ENCODE peak calls at places on chromosomes 1 and 21, in seven cellular contexts. X is ascending aorta; G is lower lobe of right lung; L is NT2/D1; P is IMR-90; N is naive thymus-derived CD4-positive, alpha-beta T cell; I is effector memory CD4-positive, alpha-beta T cell. V is an unnamed sample.

GRCh38 chr1:231750818-231751623 is 124.4 kb downstream of the DISC1 start:
- DNase-seq in N (no peak), P (no peak), I (no peak), X (no peak), G (no peak), L (no peak), V (no peak)

GRCh38 chr1:23810818-23811420 is 10.4 kb upstream of the GALE start:
- DNase-seq in I (no peak), N (peak; percentile 50), P (peak; percentile 16), L (no peak), G (peak; percentile 73), X (no peak), V (peak; percentile 34)

GRCh38 chr1:44636067-44636466 is 38.2 kb downstream of the TMEM53 start:
- DNase-seq in I (no peak), X (no peak), G (no peak), L (no peak), N (no peak), P (no peak), V (no peak)

GRCh38 chr21:18743523-18743922 is 339.9 kb upstream of the TMPRSS15 start:
- DNase-seq in N (no peak), G (no peak), I (no peak), L (no peak), P (no peak), X (no peak), V (no peak)

GRCh38 chr21:36707763-36708511 is 9.0 kb downstream of the SIM2 start:
- DNase-seq in G (no peak), N (no peak), L (no peak), P (no peak), I (no peak), X (peak; percentile 48), V (no peak)

GRCh38 chr1:8567146-8567545 is 249.2 kb downstream of the SLC45A1 start:
- DNase-seq in X (no peak), L (no peak), N (no peak), G (no peak), P (peak; percentile 84), I (no peak), V (no peak)

GRCh38 chr1:178037510-178038253 is 56.2 kb upstream of the RASAL2 start:
- DNase-seq in I (no peak), P (peak; percentile 54), L (no peak), N (no peak), X (peak; percentile 90), G (peak; percentile 92), V (no peak)

GRCh38 chr1:88327391-88328267 is 356.4 kb upstream of the PKN2 start:
- DNase-seq in L (peak; percentile 44), I (no peak), G (no peak), N (no peak), X (no peak), P (peak; percentile 93), V (no peak)

GRCh38 chr1:156359973-156360372 is 9.0 kb upstream of the RHBG start:
- DNase-seq in I (no peak), X (no peak), G (no peak), N (no peak), P (peak; percentile 43), L (peak; percentile 46), V (no peak)

GRCh38 chr1:60886793-60887331 is 195.5 kb upstream of the NFIA start:
- DNase-seq in L (peak; percentile 30), X (no peak), N (no peak), I (no peak), P (no peak), G (no peak), V (no peak)
- H3K27me3 ChIP-seq in L (no peaks in the 10 kb centered on the region), X (no peaks in the 10 kb centered on the region), N (no peaks in the 10 kb centered on the region), I (no peaks in the 10 kb centered on the region), P (no peaks in the 10 kb centered on the region), G (no peaks in the 10 kb centered on the region), V (no peaks in the 10 kb centered on the region)

GRCh38 chr1:110714419-110715107 is 39.8 kb upstream of the KCNA3 start:
- DNase-seq in L (no peak), X (no peak), P (no peak), I (no peak), G (no peak), N (no peak), V (no peak)
- H3K27me3 ChIP-seq in L (peaks cover under 1% of the 10 kb centered on the region), X (no peaks in the 10 kb centered on the region), P (peaks cover 7% of the 10 kb centered on the region), I (no peaks in the 10 kb centered on the region), G (no peaks in the 10 kb centered on the region), N (no peaks in the 10 kb centered on the region), V (no peaks in the 10 kb centered on the region)

DNA sequence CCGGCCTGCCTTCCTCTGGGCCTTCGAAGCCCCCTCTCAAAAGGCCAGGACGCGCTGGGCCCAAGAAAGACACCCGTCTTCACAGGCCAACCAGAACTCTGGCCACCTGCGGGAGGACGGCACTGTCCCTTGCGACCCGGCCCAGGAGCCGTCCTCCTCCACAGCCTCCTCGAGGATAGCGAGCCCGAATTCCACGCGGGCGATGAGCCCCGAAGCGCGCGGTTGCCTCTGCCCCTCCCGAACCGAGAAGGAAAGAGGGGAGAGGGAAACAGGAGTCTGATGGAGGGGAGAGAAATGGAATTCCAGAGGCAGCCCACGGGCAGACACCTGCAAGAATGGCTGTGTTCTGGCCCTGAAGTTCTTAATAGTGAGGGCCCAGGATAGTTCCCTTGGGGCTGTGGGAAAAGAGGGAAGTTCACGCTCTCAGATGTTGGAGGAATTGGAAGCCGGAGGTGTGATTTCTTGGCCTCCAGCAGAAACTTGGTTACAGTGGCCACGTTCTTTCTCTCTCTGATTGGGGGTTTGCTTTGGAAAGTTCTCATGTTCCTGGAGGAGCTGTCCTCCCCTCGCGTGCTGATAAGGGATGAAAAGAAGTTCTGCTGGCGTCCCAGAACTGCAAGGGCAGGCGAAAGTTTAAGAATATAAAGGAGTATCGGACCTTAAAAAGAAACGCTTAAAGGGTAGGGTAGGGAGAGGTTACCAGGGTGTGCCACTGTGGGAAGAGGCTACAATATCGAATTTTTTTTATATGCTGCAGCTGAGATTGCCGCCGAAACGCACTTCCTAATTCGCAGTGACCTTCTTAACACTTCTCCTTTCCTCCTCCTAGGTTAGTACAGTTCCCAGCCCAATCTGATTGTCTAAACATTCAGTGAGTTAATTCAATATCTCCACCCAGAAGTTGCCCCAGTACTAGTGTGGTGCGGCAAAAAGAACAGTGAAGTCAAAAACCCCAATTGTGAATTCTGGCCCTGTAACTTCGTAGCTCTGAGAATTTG is 5.8 kb upstream of the SLC44A5 start:
- DNase-seq in X (no peak), I (no peak), N (no peak), L (peak; percentile 58), G (no peak), P (peak; percentile 27), V (no peak)
- H3K27me3 ChIP-seq in X (no peaks in the 10 kb centered on the region), I (peaks cover 30% of the 10 kb centered on the region), N (no peaks in the 10 kb centered on the region), L (peaks cover 63% of the 10 kb centered on the region), G (peaks cover 44% of the 10 kb centered on the region), P (peaks cover 22% of the 10 kb centered on the region), V (peaks cover 36% of the 10 kb centered on the region)

DNA sequence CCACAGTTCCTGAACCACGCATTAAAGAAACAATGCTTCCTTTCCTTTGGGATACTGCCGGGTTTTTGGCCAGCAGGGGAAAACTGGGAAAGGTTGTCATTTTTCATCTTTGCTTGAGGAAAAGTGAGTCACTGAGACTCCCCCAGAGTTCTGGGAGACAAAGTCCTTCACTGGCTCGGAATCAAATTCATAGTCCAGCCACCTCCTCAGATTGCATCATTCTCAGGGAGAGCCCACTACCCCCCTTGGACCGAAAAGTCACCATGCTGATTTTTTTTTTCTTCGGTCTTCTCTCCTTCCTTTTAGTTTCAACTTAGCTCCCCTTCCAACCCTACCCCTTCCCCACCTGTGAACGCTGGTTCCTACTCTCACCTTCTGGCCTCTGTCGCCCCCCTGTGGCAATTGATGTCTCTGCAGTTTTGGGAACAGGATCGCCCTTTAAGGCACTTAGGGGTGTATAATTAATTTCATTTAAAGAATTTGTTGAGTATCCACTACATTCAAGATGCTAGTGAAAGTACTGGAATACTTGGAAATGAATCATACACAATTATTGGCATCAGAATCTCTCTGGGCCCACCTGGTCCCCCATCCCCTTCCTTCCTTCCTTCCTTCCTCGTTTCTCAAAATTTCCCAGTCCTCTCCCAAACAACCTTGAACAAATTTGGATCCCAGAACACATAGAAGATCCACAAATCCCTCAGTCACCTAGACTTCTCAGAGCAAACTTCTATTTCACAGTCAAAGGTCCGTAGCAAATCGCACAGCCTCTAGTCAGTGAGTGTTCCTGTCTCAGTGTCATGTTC is 6.9 kb downstream of the ACKR1 start:
- DNase-seq in X (no peak), G (no peak), N (peak; percentile 25), P (peak; percentile 3), L (peak; percentile 70), I (no peak), V (no peak)
- H3K27me3 ChIP-seq in X (no peaks in the 10 kb centered on the region), G (peaks cover 33% of the 10 kb centered on the region), N (no peaks in the 10 kb centered on the region), P (peaks cover 4% of the 10 kb centered on the region), L (no peaks in the 10 kb centered on the region), I (peaks cover 8% of the 10 kb centered on the region), V (no peaks in the 10 kb centered on the region)

GRCh38 chr1:219907772-219908070 is 20.6 kb downstream of the SLC30A10 start:
- DNase-seq in I (no peak), G (no peak), P (no peak), N (no peak), L (no peak), X (no peak), V (no peak)

GRCh38 chr1:219908170-219908569 is 20.2 kb downstream of the SLC30A10 start:
- DNase-seq in L (no peak), N (no peak), I (no peak), P (no peak), G (no peak), X (no peak), V (no peak)

GRCh38 chr1:219906924-219907771 is 21.2 kb downstream of the SLC30A10 start:
- DNase-seq in N (no peak), L (no peak), G (no peak), I (no peak), P (no peak), X (no peak), V (no peak)

GRCh38 chr1:219910716-219911115 is 17.6 kb downstream of the SLC30A10 start:
- DNase-seq in L (no peak), X (no peak), P (no peak), G (no peak), I (no peak), N (no peak), V (no peak)

DNA sequence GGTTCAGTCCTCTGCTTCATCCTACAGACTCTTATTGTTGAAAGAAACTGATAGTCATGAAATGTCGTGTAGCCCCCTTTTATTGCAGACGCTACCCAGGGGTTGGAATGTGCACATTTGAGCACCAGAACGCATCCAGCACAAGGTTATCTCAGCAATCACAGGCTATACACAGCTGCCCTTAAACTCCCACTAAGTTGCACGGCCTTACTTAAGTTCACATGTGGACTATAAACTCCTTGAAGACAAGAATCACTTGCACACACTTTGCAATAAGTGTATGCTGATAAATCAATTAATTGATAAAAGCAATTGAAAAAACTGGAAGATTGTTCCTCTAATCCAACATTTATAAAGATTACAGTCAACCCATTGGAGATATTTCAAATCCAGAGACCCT is 18.9 kb downstream of the SLC30A10 start:
- DNase-seq in L (no peak), I (no peak), G (no peak), N (no peak), P (no peak), X (no peak), V (no peak)
- H3K27me3 ChIP-seq in L (no peaks in the 10 kb centered on the region), I (no peaks in the 10 kb centered on the region), G (no peaks in the 10 kb centered on the region), N (no peaks in the 10 kb centered on the region), P (no peaks in the 10 kb centered on the region), X (no peaks in the 10 kb centered on the region), V (no peaks in the 10 kb centered on the region)

V was measured in CD8-positive, alpha-beta memory T cell.